ENCODE peak calls at places on chromosomes 5 and 9, in eight cellular contexts. Y is PC-9; P is heart right ventricle; N is CD4-positive, CD25-positive, alpha-beta regulatory T cell; M is left lung; O is heart left ventricle; A is effector memory CD4-positive, alpha-beta T cell; F is mammary epithelial cell. G is an unnamed sample.
A peak's percentile ranks its signal among the peaks of the same experiment; 100 is the strongest.

GRCh38 chr9:33329117-33329563 is 38.8 kb downstream of the NFX1 start:
- DNase-seq in P (no peak), N (no peak), A (no peak), M (peak; percentile 72), Y (peak; percentile 79), O (peak; percentile 42), F (peak; percentile 98), G (no peak)

GRCh38 chr5:154901276-154901675 is 36.7 kb downstream of the GEMIN5 start:
- DNase-seq in P (no peak), A (no peak), N (no peak), O (no peak), F (no peak), Y (no peak), M (no peak), G (no peak)

GRCh38 chr5:165914462-165914861 is 2377.0 kb upstream of the WWC1 start:
- DNase-seq in A (no peak), F (no peak), M (no peak), O (no peak), N (no peak), P (no peak), Y (no peak), G (no peak)

GRCh38 chr5:168157141-168157540 is 134.3 kb upstream of the WWC1 start:
- DNase-seq in N (no peak), Y (no peak), P (no peak), O (no peak), A (no peak), M (no peak), F (no peak), G (no peak)

GRCh38 chr5:124661317-124662141 is 84.9 kb downstream of the ZNF608 start:
- DNase-seq in Y (peak; percentile 70), O (no peak), P (no peak), A (no peak), M (no peak), N (no peak), F (peak; percentile 82), G (no peak)

GRCh38 chr5:1554410-1554967 is 30.7 kb upstream of the LPCAT1 start:
- DNase-seq in O (no peak), Y (no peak), N (no peak), A (no peak), P (no peak), F (no peak), M (no peak), G (no peak)

GRCh38 chr9:128061305-128061704 is 5.8 kb downstream of the NAIF1 start:
- DNase-seq in Y (no peak), P (no peak), A (no peak), O (no peak), F (no peak), N (no peak), M (no peak), G (no peak)

GRCh38 chr5:158317507-158317906 is 458.6 kb upstream of the CLINT1 start:
- DNase-seq in N (no peak), A (no peak), Y (no peak), F (no peak), O (no peak), M (no peak), P (no peak), G (no peak)

GRCh38 chr9:93319301-93319991 is 132.0 kb upstream of the FAM120A start:
- DNase-seq in O (no peak), Y (no peak), A (no peak), N (no peak), M (no peak), P (no peak), F (no peak), G (no peak)

GRCh38 chr9:89405832-89406231 is 87.5 kb downstream of the SECISBP2 start:
- DNase-seq in Y (no peak), A (no peak), M (peak; percentile 56), P (peak; percentile 39), F (no peak), O (peak; percentile 47), N (no peak), G (no peak)

GRCh38 chr5:75057551-75057950 is 5.2 kb upstream of the GCNT4 start:
- DNase-seq in F (peak; percentile 24), P (no peak), A (no peak), N (peak; percentile 67), M (no peak), Y (no peak), O (no peak), G (no peak)

GRCh38 chr9:135565141-135565628 is 3.6 kb downstream of the PAEP start:
- DNase-seq in A (no peak), P (no peak), Y (no peak), F (no peak), O (no peak), N (no peak), M (no peak), G (no peak)

GRCh38 chr5:172659570-172659908 is 18.5 kb downstream of the NEURL1B start:
- DNase-seq in A (no peak), N (no peak), Y (no peak), O (no peak), M (no peak), P (no peak), F (no peak), G (no peak)

DNA sequence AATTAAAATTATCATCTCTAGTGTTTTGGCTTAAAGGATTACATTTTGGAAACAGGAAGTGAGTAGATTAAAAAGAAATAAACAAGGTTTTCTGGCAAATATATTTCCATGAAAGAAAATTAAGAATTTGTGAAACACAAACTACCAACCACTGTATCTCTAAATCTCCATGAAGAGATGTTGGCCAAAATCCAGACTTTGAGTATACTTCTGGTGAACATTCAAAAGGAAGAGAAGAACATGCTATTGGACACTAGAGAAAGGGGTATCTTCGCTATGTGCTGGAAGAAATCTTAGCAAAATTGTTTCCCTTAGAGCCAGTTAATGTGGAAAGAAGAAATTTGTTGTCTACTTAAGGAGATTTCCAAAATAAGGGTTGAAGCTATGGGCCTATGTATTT is 710.4 kb upstream of the CTNND2 start:
- DNase-seq in F (no peak), A (no peak), N (no peak), M (no peak), O (no peak), Y (no peak), P (no peak), G (no peak)
- H3K9me3 ChIP-seq in F (no peaks in the 10 kb centered on the region), A (no peaks in the 10 kb centered on the region), N (no peaks in the 10 kb centered on the region), M (peaks cover 58% of the 10 kb centered on the region), O (no peaks in the 10 kb centered on the region), Y (no peaks in the 10 kb centered on the region), P (no peaks in the 10 kb centered on the region), G (no peaks in the 10 kb centered on the region)

GRCh38 chr9:23962101-23962500 is 136.1 kb upstream of the ELAVL2 start:
- DNase-seq in O (no peak), P (no peak), M (no peak), Y (no peak), F (peak; percentile 1), A (no peak), N (no peak), G (no peak)
- H3K9me3 ChIP-seq in O (no peaks in the 10 kb centered on the region), P (no peaks in the 10 kb centered on the region), M (peaks cover 49% of the 10 kb centered on the region), Y (no peaks in the 10 kb centered on the region), F (no peaks in the 10 kb centered on the region), A (no peaks in the 10 kb centered on the region), N (peaks cover 11% of the 10 kb centered on the region), G (no peaks in the 10 kb centered on the region)

DNA sequence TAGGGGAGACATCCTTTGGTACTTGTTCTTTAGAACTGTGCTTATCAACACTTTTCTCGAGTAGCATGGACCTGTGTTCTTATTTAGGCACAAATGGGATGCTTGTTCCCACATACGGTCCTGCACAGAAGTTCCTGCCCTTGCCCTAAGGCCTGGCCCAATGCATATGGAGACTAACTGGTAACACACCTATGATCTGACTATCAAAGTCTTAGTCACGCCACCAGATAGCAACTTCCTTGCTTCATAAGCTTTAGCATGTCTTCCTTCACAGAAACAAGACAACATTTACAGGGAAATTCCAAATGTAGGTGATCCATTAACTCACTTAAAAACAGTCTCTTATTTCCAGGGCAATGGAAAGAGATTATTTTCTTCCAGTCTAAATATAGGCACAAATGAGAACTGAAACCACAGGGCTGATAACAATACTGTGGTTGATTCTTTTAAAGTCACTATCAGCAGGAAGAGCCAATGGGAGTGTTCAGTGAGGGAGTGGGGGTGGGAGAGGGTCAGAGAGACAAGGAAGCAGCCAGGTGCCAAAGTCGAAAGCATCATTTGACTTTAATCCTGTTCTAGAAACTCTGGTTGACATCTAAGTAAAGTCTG is 268.9 kb upstream of the ANKRD55 start:
- DNase-seq in N (no peak), M (no peak), F (no peak), Y (no peak), A (no peak), O (no peak), P (no peak), G (no peak)
- H3K9me3 ChIP-seq in N (no peaks in the 10 kb centered on the region), M (no peaks in the 10 kb centered on the region), F (no peaks in the 10 kb centered on the region), Y (no peaks in the 10 kb centered on the region), A (no peaks in the 10 kb centered on the region), O (no peaks in the 10 kb centered on the region), P (no peaks in the 10 kb centered on the region), G (no peaks in the 10 kb centered on the region)

DNA sequence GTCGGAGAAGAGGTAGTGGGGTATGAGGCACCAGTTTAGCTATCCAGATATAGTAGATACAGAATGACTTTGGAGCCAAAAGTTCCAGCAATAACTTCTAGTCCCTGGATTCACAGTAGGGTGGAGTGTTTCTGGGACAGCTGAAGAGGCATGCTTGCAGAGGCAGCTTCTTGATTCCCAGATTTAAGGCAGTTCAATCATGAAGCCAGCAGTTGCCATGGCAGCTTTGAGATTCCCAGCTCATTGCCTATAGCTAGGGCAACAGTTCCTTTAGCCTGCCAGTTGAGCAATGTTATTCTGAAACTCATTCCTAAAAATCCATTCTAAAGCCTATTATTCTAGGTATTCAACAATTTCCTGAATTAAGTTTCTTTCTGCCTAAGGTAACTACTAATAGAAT is 79.1 kb downstream of the LIX1 start:
- DNase-seq in A (no peak), N (no peak), M (no peak), P (no peak), O (no peak), Y (no peak), F (no peak), G (no peak)
- H3K9me3 ChIP-seq in A (no peaks in the 10 kb centered on the region), N (no peaks in the 10 kb centered on the region), M (no peaks in the 10 kb centered on the region), P (no peaks in the 10 kb centered on the region), O (no peaks in the 10 kb centered on the region), Y (no peaks in the 10 kb centered on the region), F (no peaks in the 10 kb centered on the region), G (no peaks in the 10 kb centered on the region)

GRCh38 chr5:141245250-141245717 is at the start of gene PCDHB15:
- DNase-seq in A (no peak), P (no peak), M (no peak), Y (peak; percentile 11), O (peak; percentile 19), F (peak; percentile 8), N (peak; percentile 3), G (no peak)

GRCh38 chr5:141250576-141250975 is 5.4 kb downstream of the PCDHB15 start:
- DNase-seq in A (no peak), Y (no peak), M (no peak), O (no peak), N (no peak), F (no peak), P (no peak), G (no peak)
- H3K9me3 ChIP-seq in A (peaks cover 51% of the 10 kb centered on the region), Y (peaks cover 7% of the 10 kb centered on the region), M (peaks cover 99% of the 10 kb centered on the region), O (peaks cover 52% of the 10 kb centered on the region), N (peaks cover 82% of the 10 kb centered on the region), F (peaks cover 35% of the 10 kb centered on the region), P (peaks cover 24% of the 10 kb centered on the region), G (peaks cover 32% of the 10 kb centered on the region)

G was measured in T-helper 17 cell.